ENCODE peak calls at places on chromosomes 6 and 20, in nine cellular contexts. One of them, this sample, is unnamed.

GRCh38 chr20:25487306-25487705 is 79.8 kb downstream of the GINS1 start:
- DNase-seq in HS-5: no peak
- DNase-seq in LHCN-M2: no peak
- DNase-seq in H4: no peak
- DNase-seq in kidney tubule cell: no peak
- DNase-seq in NCI-H2081: no peak
- DNase-seq in left cardiac atrium: no peak
- DNase-seq in tibial artery: no peak
- DNase-seq in M059J: no peak
- DNase-seq in this sample: no peak

GRCh38 chr6:27871919-27872633 is 40.1 kb downstream of the OR2B2 start:
- DNase-seq in HS-5: peak
- DNase-seq in LHCN-M2: peak
- DNase-seq in H4: no peak
- DNase-seq in kidney tubule cell: peak
- DNase-seq in NCI-H2081: no peak
- DNase-seq in left cardiac atrium: peak
- DNase-seq in tibial artery: peak
- DNase-seq in M059J: peak
- DNase-seq in this sample: peak

GRCh38 chr6:46248143-46248542 is 77.4 kb upstream of the ENPP5 start:
- DNase-seq in HS-5: no peak
- DNase-seq in LHCN-M2: no peak
- DNase-seq in H4: no peak
- DNase-seq in kidney tubule cell: no peak
- DNase-seq in NCI-H2081: no peak
- DNase-seq in left cardiac atrium: no peak
- DNase-seq in tibial artery: no peak
- DNase-seq in M059J: no peak
- DNase-seq in this sample: no peak

GRCh38 chr6:163711615-163712568 is 297.4 kb downstream of the QKI start:
- DNase-seq in HS-5: no peak
- DNase-seq in LHCN-M2: peak
- DNase-seq in H4: no peak
- DNase-seq in kidney tubule cell: no peak
- DNase-seq in NCI-H2081: no peak
- DNase-seq in left cardiac atrium: peak
- DNase-seq in tibial artery: peak
- DNase-seq in M059J: no peak
- DNase-seq in this sample: no peak

GRCh38 chr6:100464910-100465700 is at the start of gene SIM1:
- DNase-seq in HS-5: peak
- DNase-seq in LHCN-M2: peak
- DNase-seq in H4: no peak
- DNase-seq in kidney tubule cell: peak
- DNase-seq in NCI-H2081: no peak
- DNase-seq in left cardiac atrium: peak
- DNase-seq in tibial artery: peak
- DNase-seq in M059J: peak
- DNase-seq in this sample: no peak

GRCh38 chr20:35954907-35955251 is 577 bp upstream of the SCAND1 start:
- DNase-seq in HS-5: peak
- DNase-seq in LHCN-M2: peak
- DNase-seq in H4: peak
- DNase-seq in kidney tubule cell: peak
- DNase-seq in NCI-H2081: no peak
- DNase-seq in left cardiac atrium: peak
- DNase-seq in tibial artery: no peak
- DNase-seq in M059J: peak
- DNase-seq in this sample: no peak

GRCh38 chr20:64090165-64090564 is 6.0 kb upstream of the LKAAEAR1 start:
- DNase-seq in HS-5: no peak
- DNase-seq in LHCN-M2: no peak
- DNase-seq in H4: no peak
- DNase-seq in kidney tubule cell: no peak
- DNase-seq in NCI-H2081: no peak
- DNase-seq in left cardiac atrium: no peak
- DNase-seq in tibial artery: no peak
- DNase-seq in M059J: no peak
- DNase-seq in this sample: no peak

GRCh38 chr6:117624869-117625481 is 22.7 kb upstream of the GOPC start:
- DNase-seq in HS-5: no peak
- DNase-seq in LHCN-M2: peak
- DNase-seq in H4: no peak
- DNase-seq in kidney tubule cell: no peak
- DNase-seq in NCI-H2081: no peak
- DNase-seq in left cardiac atrium: no peak
- DNase-seq in tibial artery: no peak
- DNase-seq in M059J: no peak
- DNase-seq in this sample: no peak

GRCh38 chr20:36792422-36792821 is 18.9 kb upstream of the DSN1 start:
- DNase-seq in HS-5: peak
- DNase-seq in LHCN-M2: peak
- DNase-seq in H4: peak
- DNase-seq in kidney tubule cell: peak
- DNase-seq in NCI-H2081: peak
- DNase-seq in left cardiac atrium: no peak
- DNase-seq in tibial artery: no peak
- DNase-seq in M059J: peak
- DNase-seq in this sample: no peak

GRCh38 chr20:57877995-57878394 is 168.2 kb upstream of the PMEPA1 start:
- DNase-seq in HS-5: no peak
- DNase-seq in LHCN-M2: no peak
- DNase-seq in H4: no peak
- DNase-seq in kidney tubule cell: no peak
- DNase-seq in NCI-H2081: no peak
- DNase-seq in left cardiac atrium: no peak
- DNase-seq in tibial artery: no peak
- DNase-seq in M059J: no peak
- DNase-seq in this sample: no peak

GRCh38 chr20:37661536-37661935 is 32.3 kb upstream of the CTNNBL1 start:
- DNase-seq in HS-5: no peak
- DNase-seq in LHCN-M2: no peak
- DNase-seq in H4: no peak
- DNase-seq in kidney tubule cell: no peak
- DNase-seq in NCI-H2081: no peak
- DNase-seq in left cardiac atrium: no peak
- DNase-seq in tibial artery: no peak
- DNase-seq in M059J: no peak
- DNase-seq in this sample: no peak

GRCh38 chr6:36028088-36028886 is 679 bp downstream of the MAPK14 start:
- DNase-seq in HS-5: peak
- DNase-seq in LHCN-M2: peak
- DNase-seq in H4: no peak
- DNase-seq in kidney tubule cell: peak
- DNase-seq in NCI-H2081: peak
- DNase-seq in left cardiac atrium: peak
- DNase-seq in tibial artery: peak
- DNase-seq in M059J: peak
- DNase-seq in this sample: peak

GRCh38 chr6:14596410-14596809 is 478.8 kb downstream of the CD83 start:
- DNase-seq in HS-5: peak
- DNase-seq in LHCN-M2: peak
- DNase-seq in H4: peak
- DNase-seq in kidney tubule cell: peak
- DNase-seq in NCI-H2081: no peak
- DNase-seq in left cardiac atrium: peak
- DNase-seq in tibial artery: peak
- DNase-seq in M059J: peak
- DNase-seq in this sample: peak

GRCh38 chr6:158026901-158027589 is 45.4 kb downstream of the SYNJ2 start:
- DNase-seq in HS-5: no peak
- DNase-seq in LHCN-M2: no peak
- DNase-seq in H4: no peak
- DNase-seq in kidney tubule cell: no peak
- DNase-seq in NCI-H2081: no peak
- DNase-seq in left cardiac atrium: peak
- DNase-seq in tibial artery: no peak
- DNase-seq in M059J: no peak
- DNase-seq in this sample: no peak

GRCh38 chr6:136822051-136822378 is 377 bp upstream of the PEX7 start:
- DNase-seq in HS-5: no peak
- DNase-seq in LHCN-M2: peak
- DNase-seq in H4: no peak
- DNase-seq in kidney tubule cell: no peak
- DNase-seq in NCI-H2081: no peak
- DNase-seq in left cardiac atrium: peak
- DNase-seq in tibial artery: no peak
- DNase-seq in M059J: no peak
- DNase-seq in this sample: peak

GRCh38 chr20:32775240-32775991 is 13.2 kb downstream of the DNMT3B start:
- DNase-seq in HS-5: no peak
- DNase-seq in LHCN-M2: no peak
- DNase-seq in H4: no peak
- DNase-seq in kidney tubule cell: peak
- DNase-seq in NCI-H2081: no peak
- DNase-seq in left cardiac atrium: no peak
- DNase-seq in tibial artery: no peak
- DNase-seq in M059J: no peak
- DNase-seq in this sample: no peak

This sample was measured in NK-92 treated with Interleukin-12 subunit alpha and Interleukin-12 subunit beta, amount 100 ng/mL, for 24 hours.